ENCODE peak calls at places on chromosomes 5 and 9, in four cellular contexts. Y is endothelial cell, O is tibial artery, V is hepatocyte. N is an unnamed sample.

GRCh38 chr9:135122316-135122715 is 34.8 kb downstream of the OLFM1 start:
- DNase-seq in Y (no peak), O (no peak), V (no peak), N (no peak)

GRCh38 chr5:35924950-35925722 is 13.3 kb downstream of the CAPSL start:
- DNase-seq in Y (peak; percentile 72), O (no peak), V (peak; percentile 85), N (no peak)

GRCh38 chr5:157530226-157530972 is 45.2 kb downstream of the ADAM19 start:
- DNase-seq in Y (no peak), O (peak; percentile 39), V (no peak), N (no peak)

GRCh38 chr5:142922223-142922952 is 152.2 kb downstream of the ARHGAP26 start:
- DNase-seq in Y (no peak), O (no peak), V (peak; percentile 65), N (no peak)

GRCh38 chr5:67187318-67187717 is 9.3 kb downstream of the CD180 start:
- DNase-seq in Y (no peak), O (no peak), V (no peak), N (no peak)

GRCh38 chr9:35258665-35259474 is 97.1 kb downstream of the UNC13B start:
- DNase-seq in Y (peak; percentile 56), O (peak; percentile 73), V (peak; percentile 87), N (peak; percentile 19)

GRCh38 chr9:88587182-88587581 is 52.2 kb downstream of the NXNL2 start:
- DNase-seq in Y (no peak), O (no peak), V (no peak), N (no peak)

GRCh38 chr9:79020266-79020665 is 551.5 kb upstream of the TLE4 start:
- DNase-seq in Y (no peak), O (no peak), V (no peak), N (no peak)

GRCh38 chr9:647522-647921 is 194.0 kb upstream of the DMRT1 start:
- DNase-seq in Y (no peak), O (no peak), V (no peak), N (no peak)

GRCh38 chr5:14644623-14645237 is 19.8 kb upstream of the OTULIN start:
- DNase-seq in Y (no peak), O (no peak), V (no peak), N (no peak)

GRCh38 chr5:69230181-69230580 is 4.5 kb upstream of the CDK7 start:
- DNase-seq in Y (no peak), O (no peak), V (no peak), N (no peak)

GRCh38 chr9:29241320-29241719 is 1668.0 kb upstream of the C9orf72 start:
- DNase-seq in Y (no peak), O (no peak), V (no peak), N (no peak)

GRCh38 chr9:37241340-37241739 is 121.0 kb downstream of the ZCCHC7 start:
- DNase-seq in Y (no peak), O (no peak), V (no peak), N (no peak)

GRCh38 chr9:110638381-110638954 is 30.1 kb upstream of the MUSK start:
- DNase-seq in Y (no peak), O (no peak), V (no peak), N (no peak)
- TF ChIP-seq CTCF in Y (no peak), O (peak; percentile 45), V (peak; percentile 68), N (peak; percentile 34)

DNA sequence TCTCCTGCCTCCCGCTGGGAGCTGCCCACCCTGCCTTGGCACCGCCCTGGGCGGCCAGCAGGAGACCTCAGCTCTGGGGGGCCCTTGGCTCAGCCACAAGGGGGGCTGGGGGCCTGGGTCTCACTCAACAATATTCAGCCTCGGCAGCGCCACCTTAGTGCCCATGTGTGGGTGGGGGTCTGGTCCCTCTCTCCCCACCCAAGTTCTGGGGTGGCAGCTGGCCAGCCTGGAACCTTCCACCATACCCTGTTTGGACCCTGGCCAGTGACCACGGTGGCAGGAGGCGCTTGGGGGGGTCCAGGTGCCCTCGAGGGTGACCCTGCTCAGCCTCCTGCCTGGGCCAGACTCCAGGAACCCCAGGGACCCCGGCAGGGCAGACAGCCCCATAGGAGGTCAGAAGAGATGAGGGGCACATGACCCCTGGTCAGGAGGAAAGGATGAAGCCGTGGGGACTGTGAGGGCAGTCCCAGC is 22.2 kb downstream of the NKD2 start:
- DNase-seq in Y (no peak), O (no peak), V (no peak), N (no peak)
- TF ChIP-seq CTCF in Y (no peak), O (no peak), V (no peak), N (no peak)

GRCh38 chr9:5718296-5719032 is 89.6 kb downstream of the RIC1 start:
- DNase-seq in Y (no peak), O (no peak), V (no peak), N (no peak)

GRCh38 chr9:5712651-5713360 is 83.9 kb downstream of the RIC1 start:
- DNase-seq in Y (no peak), O (no peak), V (peak; percentile 12), N (peak; percentile 73)

GRCh38 chr9:5715548-5716127 is 86.7 kb downstream of the RIC1 start:
- DNase-seq in Y (no peak), O (no peak), V (no peak), N (no peak)

GRCh38 chr9:5719546-5719945 is 90.6 kb downstream of the RIC1 start:
- DNase-seq in Y (no peak), O (no peak), V (no peak), N (no peak)

DNA sequence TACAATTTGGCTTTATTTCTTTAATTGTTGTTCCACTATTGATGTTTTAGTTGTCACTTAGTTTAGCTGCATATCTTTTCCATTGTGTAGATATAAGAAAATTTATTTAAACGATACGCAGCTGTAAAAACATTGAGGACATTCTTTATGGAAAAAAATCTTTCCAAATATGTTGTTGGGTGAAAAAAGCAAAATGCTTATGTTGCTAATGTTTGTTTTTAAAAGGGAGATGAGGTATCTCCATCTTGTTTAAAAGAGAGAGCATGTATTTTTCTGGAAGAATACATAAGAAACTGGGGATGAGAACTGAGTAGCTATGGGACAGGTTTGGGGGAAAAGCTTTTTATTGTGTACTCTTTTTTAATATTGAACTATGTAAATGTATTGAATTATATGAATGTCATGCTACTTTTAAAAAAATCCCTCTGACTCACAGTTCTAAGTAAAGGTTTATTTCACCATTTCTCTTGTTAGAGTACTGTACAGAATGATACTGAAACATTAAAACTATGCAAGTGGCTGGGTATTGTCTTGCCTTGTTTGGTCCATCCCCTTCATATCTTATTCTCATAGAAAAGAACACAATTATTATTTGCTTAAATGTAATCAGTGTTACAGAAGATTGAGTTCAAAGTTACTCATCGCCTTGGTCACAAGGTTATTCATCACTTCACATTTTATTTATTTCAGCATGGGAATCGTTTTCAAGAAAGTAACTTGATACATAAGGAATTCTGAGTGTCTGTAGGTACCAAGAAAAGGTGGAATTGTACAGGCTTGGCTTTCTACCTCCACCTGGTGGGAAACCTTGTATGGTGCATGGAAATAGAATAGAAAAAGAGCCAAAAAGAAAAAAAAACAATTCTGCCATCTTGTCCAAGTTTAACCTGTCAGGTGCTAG is 85.8 kb downstream of the RIC1 start:
- DNase-seq in Y (peak; percentile 8), O (no peak), V (peak; percentile 19), N (peak; percentile 29)
- TF ChIP-seq CTCF in Y (peak; percentile 63), O (no peak), V (peak; percentile 41), N (peak; percentile 62)

GRCh38 chr9:136753371-136754058 is 4.5 kb downstream of the LCN8 start:
- DNase-seq in Y (no peak), O (no peak), V (no peak), N (no peak)
- TF ChIP-seq CTCF in Y (no peak), O (no peak), V (no peak), N (no peak)

GRCh38 chr9:110125763-110126351 is 82.1 kb downstream of the C9orf152 start:
- DNase-seq in Y (no peak), O (no peak), V (no peak), N (no peak)

GRCh38 chr9:110126457-110126856 is 81.5 kb downstream of the C9orf152 start:
- DNase-seq in Y (no peak), O (no peak), V (no peak), N (no peak)

GRCh38 chr9:110125207-110125751 is 82.7 kb downstream of the C9orf152 start:
- DNase-seq in Y (peak; percentile 75), O (peak; percentile 98), V (peak; percentile 95), N (peak; percentile 78)

GRCh38 chr9:110128664-110129329 is 79.2 kb downstream of the C9orf152 start:
- DNase-seq in Y (no peak), O (no peak), V (no peak), N (no peak)

GRCh38 chr9:110126986-110127864 is 80.7 kb downstream of the C9orf152 start:
- DNase-seq in Y (peak; percentile 67), O (peak; percentile 94), V (peak; percentile 79), N (no peak)
- TF ChIP-seq CTCF in Y (no peak), O (no peak), V (no peak), N (no peak)

DNA sequence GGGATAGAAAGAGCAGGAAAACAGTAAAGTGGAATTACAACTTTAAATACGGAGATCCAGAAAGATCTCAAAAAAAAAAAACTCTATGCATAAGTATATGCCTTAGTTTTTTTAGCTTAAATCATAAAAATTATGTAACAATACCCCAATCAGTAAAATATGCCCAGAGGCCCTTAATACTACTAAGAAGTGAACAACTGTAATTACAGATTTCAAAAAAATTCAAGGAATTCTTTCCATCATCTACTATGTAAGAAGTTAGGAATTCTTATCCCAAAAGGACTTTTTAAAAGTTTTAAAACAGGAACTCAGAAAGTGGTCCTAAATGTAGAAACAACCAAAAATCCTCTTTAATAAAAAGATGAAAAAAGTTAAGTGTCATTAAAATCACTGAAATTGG is 111.3 kb downstream of the SSBP2 start:
- DNase-seq in Y (no peak), O (no peak), V (no peak), N (no peak)
- TF ChIP-seq CTCF in Y (no peak), O (no peak), V (no peak), N (no peak)

GRCh38 chr9:18141681-18142080 is 332.3 kb upstream of the ADAMTSL1 start:
- DNase-seq in Y (no peak), O (no peak), V (no peak), N (no peak)

GRCh38 chr9:18149457-18150011 is 324.4 kb upstream of the ADAMTSL1 start:
- DNase-seq in Y (no peak), O (no peak), V (no peak), N (no peak)

GRCh38 chr9:18142964-18143363 is 331.0 kb upstream of the ADAMTSL1 start:
- DNase-seq in Y (peak; percentile 17), O (no peak), V (peak; percentile 32), N (no peak)

GRCh38 chr9:18146329-18146728 is 327.6 kb upstream of the ADAMTSL1 start:
- DNase-seq in Y (no peak), O (no peak), V (no peak), N (no peak)
- TF ChIP-seq CTCF in Y (no peak), O (no peak), V (no peak), N (no peak)

DNA sequence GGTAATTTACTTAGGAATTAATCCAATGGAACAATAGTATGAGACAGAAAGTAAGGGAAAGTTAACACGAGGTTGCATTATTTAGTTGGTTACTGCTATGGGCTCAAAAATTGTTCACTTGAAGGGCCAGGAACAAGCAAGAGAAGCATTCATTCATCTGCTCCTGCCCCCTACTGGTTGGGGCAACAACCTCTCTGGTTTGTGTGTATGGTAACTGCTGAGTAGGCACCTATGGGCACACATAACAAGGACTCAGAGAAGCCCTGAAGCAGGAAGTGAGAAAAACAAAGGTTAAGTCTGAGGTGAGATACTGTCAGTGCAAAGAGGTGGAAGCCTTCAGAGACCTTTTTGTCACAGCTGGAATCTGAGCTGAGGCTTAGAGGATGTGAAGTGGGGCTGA is 34.4 kb upstream of the RANBP6 start:
- DNase-seq in Y (no peak), O (no peak), V (no peak), N (no peak)
- TF ChIP-seq CTCF in Y (peak; percentile 52), O (no peak), V (peak; percentile 12), N (peak; percentile 19)